ENCODE peak calls at places on chromosomes 12 and 14, in six cellular contexts. N, K, O, R, Y and M are unnamed samples. For H3K36me3, the result is how much of the 10 kb centered on the place peaks cover.

GRCh38 chr14:93476305-93476704 is 45.6 kb downstream of the UNC79 start:
- DNase-seq in N (no peak), K (no peak), O (no peak), R (no peak), Y (no peak), M (no peak)

GRCh38 chr14:84323963-84324362 is 1206.0 kb upstream of the FLRT2 start:
- DNase-seq in N (no peak), K (no peak), O (no peak), R (peak), Y (no peak), M (no peak)

GRCh38 chr14:95784137-95784536 is 70.2 kb upstream of the TCL1A start:
- DNase-seq in N (no peak), K (no peak), O (no peak), R (peak), Y (no peak), M (no peak)

GRCh38 chr14:104732355-104732804 is 8.4 kb downstream of the ADSS1 start:
- DNase-seq in N (peak), K (no peak), O (peak), R (no peak), Y (no peak), M (no peak)

GRCh38 chr14:24367506-24368214 is at the start of gene NFATC4:
- DNase-seq in N (peak), K (peak), O (peak), R (peak), Y (peak), M (peak)

GRCh38 chr12:107248187-107248586 is 154.8 kb upstream of the CRY1 start:
- DNase-seq in N (no peak), K (no peak), O (no peak), R (no peak), Y (no peak), M (no peak)

GRCh38 chr14:61218765-61219164 is 62.4 kb downstream of the TMEM30B start:
- DNase-seq in N (no peak), K (no peak), O (peak), R (peak), Y (no peak), M (no peak)

GRCh38 chr12:14239935-14240872 is 125.3 kb upstream of the ATF7IP start:
- DNase-seq in N (no peak), K (peak), O (no peak), R (peak), Y (no peak), M (no peak)

GRCh38 chr12:76080017-76080728 is 4.3 kb downstream of the NAP1L1 start:
- DNase-seq in N (no peak), K (no peak), O (no peak), R (no peak), Y (no peak), M (no peak)

GRCh38 chr14:106460916-106461315 is 934.5 kb downstream of the TMEM121 start:
- DNase-seq in N (no peak), K (no peak), O (no peak), R (no peak), Y (no peak), M (no peak)

GRCh38 chr14:24249230-24250021 is 7.0 kb upstream of the TINF2 start:
- DNase-seq in N (peak), K (no peak), O (no peak), R (no peak), Y (no peak), M (no peak)

GRCh38 chr14:104827173-104828055 is 26.5 kb downstream of the ZBTB42 start:
- DNase-seq in N (peak), K (peak), O (no peak), R (peak), Y (peak), M (peak)

GRCh38 chr12:3272958-3273357 is 195.8 kb downstream of the TSPAN9 start:
- DNase-seq in N (no peak), K (no peak), O (no peak), R (no peak), Y (no peak), M (no peak)

GRCh38 chr14:34438438-34438837 is 23.6 kb downstream of the SPTSSA start:
- DNase-seq in N (no peak), K (no peak), O (no peak), R (no peak), Y (no peak), M (no peak)

GRCh38 chr14:73232984-73233383 is 4.3 kb upstream of the PAPLN start:
- DNase-seq in N (no peak), K (no peak), O (no peak), R (no peak), Y (peak), M (no peak)

GRCh38 chr12:124049451-124050094 is 76.6 kb downstream of the ZNF664 start:
- DNase-seq in N (no peak), K (no peak), O (no peak), R (no peak), Y (no peak), M (no peak)

GRCh38 chr12:112971248-112971647 is 7.1 kb upstream of the OAS2 start:
- DNase-seq in N (no peak), K (no peak), O (peak), R (peak), Y (no peak), M (no peak)

GRCh38 chr12:48812389-48812788 is 5.9 kb upstream of the CACNB3 start:
- DNase-seq in N (no peak), K (no peak), O (no peak), R (no peak), Y (no peak), M (no peak)

GRCh38 chr12:98939350-98939749 is 294.3 kb downstream of the APAF1 start:
- DNase-seq in N (no peak), K (no peak), O (no peak), R (peak), Y (no peak), M (no peak)

GRCh38 chr14:103086771-103087342 is 2.8 kb downstream of the LBHD2 start:
- DNase-seq in N (no peak), K (no peak), O (no peak), R (no peak), Y (no peak), M (no peak)

GRCh38 chr12:87856-88255 is 21.3 kb downstream of the IQSEC3 start:
- DNase-seq in N (no peak), K (no peak), O (no peak), R (no peak), Y (no peak), M (no peak)

DNA sequence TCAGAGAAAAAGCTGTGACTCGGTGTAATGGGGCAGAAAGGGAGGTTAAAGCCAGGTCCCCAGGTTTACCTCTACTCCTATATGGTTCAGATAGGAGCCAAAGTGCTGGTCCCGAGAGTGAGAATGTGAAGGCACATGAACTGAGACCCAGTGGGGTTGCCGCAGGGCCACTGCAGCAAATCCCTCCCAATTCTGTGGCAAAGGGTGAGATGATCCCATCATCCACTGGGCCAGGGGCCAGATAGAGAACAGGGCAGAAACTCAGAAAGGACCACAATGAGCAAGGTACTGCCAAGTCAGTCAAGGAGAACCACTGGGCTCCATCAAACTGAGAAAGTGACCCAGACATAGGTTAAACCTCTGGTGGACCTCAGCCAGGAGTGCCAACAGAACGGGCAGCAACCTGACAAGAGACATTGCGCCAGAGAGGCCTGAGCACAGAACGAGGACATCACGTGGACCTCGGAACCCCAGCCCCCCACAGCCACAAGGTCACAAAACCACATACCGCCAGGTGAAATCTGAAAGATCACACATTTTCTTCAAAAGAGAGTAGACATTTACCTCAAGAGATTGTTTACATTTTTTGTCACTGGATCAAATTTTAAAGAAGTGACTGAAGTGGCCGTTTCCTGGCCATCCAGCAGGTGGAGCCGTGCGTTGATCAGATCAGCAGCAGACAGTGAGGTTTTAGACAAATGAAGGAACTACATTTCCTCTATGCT is 20.5 kb upstream of the ITPR2 start:
- DNase-seq in N (peak), K (peak), O (peak), R (peak), Y (peak), M (peak)
- TF ChIP-seq CTCF in N (peak), K (peak), O (peak), R (peak), Y (peak), M (peak)

GRCh38 chr12:56158926-56159461 is 835 bp downstream of the MYL6 start:
- DNase-seq in N (peak), K (peak), O (peak), R (peak), Y (peak), M (peak)
- H3K36me3 ChIP-seq in N (under half), K (under half), O (under half), R (under half), Y (under half), M (under half)

GRCh38 chr12:94230357-94230905 is 82.1 kb downstream of the PLXNC1 start:
- DNase-seq in N (no peak), K (no peak), O (no peak), R (no peak), Y (no peak), M (no peak)

GRCh38 chr12:94225924-94226630 is 77.7 kb downstream of the PLXNC1 start:
- DNase-seq in N (no peak), K (no peak), O (no peak), R (no peak), Y (no peak), M (no peak)

GRCh38 chr12:94229902-94230301 is 81.5 kb downstream of the PLXNC1 start:
- DNase-seq in N (no peak), K (no peak), O (no peak), R (no peak), Y (no peak), M (no peak)

GRCh38 chr12:94227066-94227465 is 78.7 kb downstream of the PLXNC1 start:
- DNase-seq in N (no peak), K (no peak), O (no peak), R (no peak), Y (no peak), M (no peak)

GRCh38 chr12:94228488-94228907 is 80.1 kb downstream of the PLXNC1 start:
- DNase-seq in N (no peak), K (no peak), O (no peak), R (no peak), Y (no peak), M (no peak)
- TF ChIP-seq CTCF in N (no peak), K (no peak), O (no peak), R (no peak), Y (no peak), M (no peak)

GRCh38 chr12:8639936-8640335 is 22.7 kb downstream of the MFAP5 start:
- DNase-seq in N (no peak), K (no peak), O (no peak), R (no peak), Y (no peak), M (no peak)
- H3K36me3 ChIP-seq in N (under half), K (under half), O (under half), R (under half), Y (under half), M (under half)

GRCh38 chr12:64813733-64814132 is 10.7 kb upstream of the TBC1D30 start:
- DNase-seq in N (no peak), K (no peak), O (no peak), R (no peak), Y (no peak), M (no peak)

GRCh38 chr12:64810831-64811230 is 13.6 kb upstream of the TBC1D30 start:
- DNase-seq in N (no peak), K (no peak), O (no peak), R (no peak), Y (no peak), M (no peak)

GRCh38 chr12:64806593-64806992 is 17.9 kb upstream of the TBC1D30 start:
- DNase-seq in N (no peak), K (no peak), O (no peak), R (no peak), Y (no peak), M (no peak)

GRCh38 chr12:64806173-64806572 is 18.3 kb upstream of the TBC1D30 start:
- DNase-seq in N (no peak), K (no peak), O (no peak), R (no peak), Y (no peak), M (no peak)

DNA sequence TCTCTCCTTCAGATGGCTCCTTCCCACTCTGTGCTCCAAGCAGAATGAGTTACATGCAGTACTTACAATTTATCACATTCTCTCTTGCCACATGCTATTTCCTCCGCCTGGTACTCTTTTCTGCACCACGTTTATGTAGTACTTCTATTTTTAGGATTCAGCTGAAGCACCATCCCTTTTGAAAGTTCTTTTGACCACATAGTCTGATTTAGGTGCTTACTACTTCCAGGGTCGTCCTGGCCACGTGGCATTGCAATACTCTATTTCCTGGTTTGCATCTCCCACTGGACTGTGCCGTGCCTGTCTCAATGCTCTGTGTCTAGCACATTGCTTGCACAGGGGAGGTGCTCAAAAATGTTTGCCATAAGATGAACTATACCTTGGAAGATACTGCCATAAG is 16.3 kb upstream of the TBC1D30 start:
- DNase-seq in N (no peak), K (no peak), O (no peak), R (no peak), Y (no peak), M (no peak)
- TF ChIP-seq CTCF in N (no peak), K (no peak), O (no peak), R (no peak), Y (no peak), M (no peak)

GRCh38 chr12:54140958-54141388 is 47.8 kb downstream of the SMUG1 start:
- DNase-seq in N (peak), K (no peak), O (peak), R (no peak), Y (peak), M (no peak)

GRCh38 chr12:54136844-54137580 is 51.8 kb downstream of the SMUG1 start:
- DNase-seq in N (no peak), K (no peak), O (no peak), R (peak), Y (no peak), M (no peak)

GRCh38 chr12:54135621-54136027 is 53.2 kb downstream of the SMUG1 start:
- DNase-seq in N (no peak), K (no peak), O (no peak), R (no peak), Y (no peak), M (no peak)

GRCh38 chr12:54139030-54139429 is 49.8 kb downstream of the SMUG1 start:
- DNase-seq in N (no peak), K (no peak), O (no peak), R (no peak), Y (no peak), M (no peak)

GRCh38 chr12:54138219-54138618 is 50.6 kb downstream of the SMUG1 start:
- DNase-seq in N (no peak), K (no peak), O (no peak), R (no peak), Y (no peak), M (no peak)
- H3K36me3 ChIP-seq in N (under half), K (under half), O (under half), R (under half), Y (under half), M (under half)

DNA sequence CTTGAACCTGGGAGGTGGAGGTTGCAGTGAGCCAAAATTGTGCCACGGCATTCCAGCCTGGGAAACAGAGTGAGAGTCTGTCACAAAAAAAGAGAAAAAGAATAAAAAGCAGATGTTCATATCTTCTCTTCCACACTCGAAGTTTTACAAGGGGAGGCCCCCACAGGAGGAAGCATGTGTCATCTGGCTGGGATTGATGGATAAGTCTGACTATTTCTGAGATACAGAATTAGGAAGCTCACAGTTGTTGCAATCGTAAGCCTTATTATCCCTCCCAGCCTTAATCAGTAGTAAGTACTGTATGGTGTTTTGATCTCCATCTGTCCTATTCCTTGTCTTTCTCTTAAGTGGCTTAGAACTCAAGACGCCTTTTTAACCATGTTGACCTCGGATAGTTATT is 31.9 kb upstream of the RASSF8 start:
- DNase-seq in N (no peak), K (no peak), O (no peak), R (peak), Y (no peak), M (no peak)
- TF ChIP-seq CTCF in N (no peak), K (no peak), O (no peak), R (no peak), Y (no peak), M (no peak)